ENCODE peak calls at places on chromosome 21, in five cellular contexts. Z is GM12865; W is effector memory CD8-positive, alpha-beta T cell; F is activated T-cell treated with anti-CD3 and anti-CD28 coated beads for 1 hour; J is HuH-7.5. D is an unnamed sample.

GRCh38 chr21:33539612-33540011 is 2.3 kb downstream of the GART start:
- DNase-seq in Z (no peak), W (no peak), F (no peak), J (no peak), D (peak; percentile 42)

GRCh38 chr21:40830836-40831235 is 16.1 kb downstream of the DSCAM start:
- DNase-seq in Z (no peak), W (no peak), F (no peak), J (no peak), D (no peak)

GRCh38 chr21:25834376-25834775 is 99.6 kb downstream of the GABPA start:
- DNase-seq in Z (no peak), W (no peak), F (no peak), J (no peak), D (no peak)

GRCh38 chr21:25837545-25838263 is 102.9 kb downstream of the GABPA start:
- DNase-seq in Z (no peak), W (no peak), F (no peak), J (no peak), D (no peak)

GRCh38 chr21:33026878-33027400 is 1.2 kb downstream of the OLIG2 start:
- DNase-seq in Z (no peak), W (no peak), F (no peak), J (no peak), D (no peak)

GRCh38 chr21:41746744-41747006 is 20.2 kb downstream of the RIPK4 start:
- DNase-seq in Z (no peak), W (no peak), F (no peak), J (no peak), D (no peak)

GRCh38 chr21:36429672-36430546 is 44.7 kb downstream of the CHAF1B start:
- DNase-seq in Z (peak; percentile 88), W (peak; percentile 41), F (peak; percentile 51), J (peak; percentile 39), D (peak; percentile 72)

GRCh38 chr21:38950388-38951094 is 144.8 kb downstream of the ETS2 start:
- DNase-seq in Z (no peak), W (no peak), F (no peak), J (no peak), D (no peak)

GRCh38 chr21:42281196-42281680 is 34.0 kb downstream of the TFF3 start:
- DNase-seq in Z (no peak), W (no peak), F (no peak), J (no peak), D (no peak)

GRCh38 chr21:14889080-14889805 is 175.6 kb downstream of the NRIP1 start:
- DNase-seq in Z (no peak), W (no peak), F (no peak), J (no peak), D (peak; percentile 95)

GRCh38 chr21:42358937-42359336 is 7.4 kb downstream of the TFF1 start:
- DNase-seq in Z (no peak), W (no peak), F (no peak), J (no peak), D (no peak)

D was measured in cardiac muscle cell.